ENCODE peak calls at places on chromosomes 1 and 21, in four cellular contexts. J is NCI-H1436, L is cardiac muscle cell, W is endothelial cell. U is an unnamed sample.

GRCh38 chr1:86380257-86380861 is 15.8 kb downstream of the ODF2L start:
- DNase-seq in J (peak; percentile 13), W (no peak), L (peak; percentile 50), U (no peak)

GRCh38 chr1:53553734-53554509 is 94.7 kb downstream of the DMRTB1 start:
- DNase-seq in W (no peak), L (no peak), J (no peak), U (peak; percentile 3)

GRCh38 chr1:27713139-27713725 is 12.5 kb upstream of the FAM76A start:
- DNase-seq in L (peak; percentile 0), W (no peak), J (peak; percentile 6), U (no peak)

GRCh38 chr1:80778094-80778840 is 1022.5 kb upstream of the ADGRL2 start:
- DNase-seq in W (no peak), L (no peak), J (no peak), U (no peak)

GRCh38 chr1:10866314-10867091 is 70.1 kb upstream of the CASZ1 start:
- DNase-seq in W (peak; percentile 27), J (no peak), L (no peak), U (peak; percentile 51)

GRCh38 chr21:28781602-28782274 is 210.9 kb downstream of the LTN1 start:
- DNase-seq in J (no peak), W (peak; percentile 9), L (peak; percentile 6), U (peak; percentile 32)

GRCh38 chr1:86692636-86693035 is 11.7 kb upstream of the SH3GLB1 start:
- DNase-seq in L (no peak), W (no peak), J (no peak), U (no peak)

GRCh38 chr1:10057305-10057704 is 24.5 kb downstream of the UBE4B start:
- DNase-seq in W (no peak), L (no peak), J (no peak), U (no peak)

GRCh38 chr1:184825571-184825970 is 70.9 kb upstream of the EDEM3 start:
- DNase-seq in W (no peak), J (no peak), L (peak; percentile 7), U (no peak)

GRCh38 chr1:50894340-50894739 is 65.7 kb downstream of the FAF1 start:
- DNase-seq in J (no peak), L (no peak), W (no peak), U (no peak)

GRCh38 chr1:198030682-198031081 is 113.5 kb downstream of the LHX9 start:
- DNase-seq in L (no peak), W (no peak), J (no peak), U (no peak)

GRCh38 chr1:2606806-2607680 is 20.5 kb downstream of the PRXL2B start:
- DNase-seq in L (no peak), J (no peak), W (no peak), U (no peak)

GRCh38 chr1:41662656-41663437 is 178.4 kb upstream of the EDN2 start:
- DNase-seq in W (peak; percentile 44), L (peak; percentile 68), J (no peak), U (peak; percentile 58)

GRCh38 chr1:25503551-25504426 is 39.6 kb upstream of the LDLRAP1 start:
- DNase-seq in J (peak; percentile 22), L (peak; percentile 62), W (peak; percentile 64), U (peak; percentile 33)

GRCh38 chr1:119380304-119380703 is 11.7 kb downstream of the HAO2 start:
- DNase-seq in W (no peak), L (no peak), J (no peak), U (no peak)

GRCh38 chr1:20265243-20265642 is 25.4 kb upstream of the VWA5B1 start:
- DNase-seq in W (no peak), L (peak; percentile 14), J (no peak), U (no peak)

GRCh38 chr1:217953922-217954321 is 322.8 kb downstream of the SPATA17 start:
- DNase-seq in J (no peak), L (no peak), W (no peak), U (no peak)

GRCh38 chr1:94110021-94110761 is 10.8 kb downstream of the ABCA4 start:
- DNase-seq in L (no peak), W (no peak), J (no peak), U (no peak)

GRCh38 chr21:41953831-41954653 is at the start of gene C2CD2:
- DNase-seq in J (peak; percentile 37), L (peak; percentile 82), W (peak; percentile 51), U (peak; percentile 61)

GRCh38 chr1:184214128-184214527 is 162.6 kb downstream of the TSEN15 start:
- DNase-seq in J (no peak), W (no peak), L (no peak), U (no peak)

GRCh38 chr1:247468746-247469145 is 10.8 kb upstream of the OR2B11 start:
- DNase-seq in J (no peak), W (no peak), L (no peak), U (no peak)

GRCh38 chr1:56120021-56120420 is 459.3 kb downstream of the PLPP3 start:
- DNase-seq in J (no peak), L (no peak), W (no peak), U (no peak)

U was measured in BE2C.